ENCODE peak calls at places on chromosomes 13 and 19, in six cellular contexts. One of them, this sample, is unnamed.
A peak's percentile ranks its signal among the peaks of the same experiment; 100 is the strongest.

GRCh38 chr19:54451331-54451871 is 2.4 kb downstream of the LENG8 start:
- DNase-seq in HepG2: no peak
- DNase-seq in SK-N-SH: no peak
- DNase-seq in A549: no peak
- DNase-seq in IMR-90: no peak
- DNase-seq in K562: no peak
- DNase-seq in this sample: no peak

GRCh38 chr13:111505175-111505777 is 184.8 kb downstream of the TEX29 start:
- DNase-seq in HepG2: peak; percentile 12
- DNase-seq in A549: peak; percentile 27
- DNase-seq in IMR-90: no peak
- DNase-seq in K562: peak; percentile 41
- DNase-seq in SK-N-SH: peak; percentile 47
- DNase-seq in this sample: no peak

GRCh38 chr19:4821265-4821664 is 10.2 kb downstream of the TICAM1 start:
- DNase-seq in HepG2: no peak
- DNase-seq in A549: no peak
- DNase-seq in SK-N-SH: no peak
- DNase-seq in IMR-90: no peak
- DNase-seq in K562: no peak
- DNase-seq in this sample: no peak

GRCh38 chr13:30829145-30829544 is 76.9 kb upstream of the MEDAG start:
- DNase-seq in K562: no peak
- DNase-seq in A549: peak; percentile 37
- DNase-seq in HepG2: peak; percentile 50
- DNase-seq in SK-N-SH: no peak
- DNase-seq in IMR-90: peak; percentile 82
- DNase-seq in this sample: no peak

GRCh38 chr19:1126984-1127760 is 23.4 kb downstream of the GPX4 start:
- DNase-seq in HepG2: no peak
- DNase-seq in A549: no peak
- DNase-seq in SK-N-SH: no peak
- DNase-seq in IMR-90: no peak
- DNase-seq in K562: no peak
- DNase-seq in this sample: no peak

GRCh38 chr19:45645631-45646344 is 6.6 kb upstream of the EML2 start:
- DNase-seq in A549: peak; percentile 95
- DNase-seq in K562: peak; percentile 98
- DNase-seq in HepG2: peak; percentile 63
- DNase-seq in IMR-90: peak; percentile 80
- DNase-seq in SK-N-SH: peak; percentile 97
- DNase-seq in this sample: peak; percentile 65

GRCh38 chr13:95056266-95056665 is 245.0 kb downstream of the ABCC4 start:
- DNase-seq in A549: no peak
- DNase-seq in SK-N-SH: no peak
- DNase-seq in HepG2: no peak
- DNase-seq in K562: no peak
- DNase-seq in IMR-90: no peak
- DNase-seq in this sample: no peak

GRCh38 chr13:40505196-40505595 is 161.2 kb downstream of the FOXO1 start:
- DNase-seq in A549: no peak
- DNase-seq in HepG2: no peak
- DNase-seq in K562: no peak
- DNase-seq in IMR-90: no peak
- DNase-seq in SK-N-SH: no peak
- DNase-seq in this sample: no peak

GRCh38 chr13:47594833-47595232 is 406.2 kb downstream of the SUCLA2 start:
- DNase-seq in IMR-90: peak; percentile 1
- DNase-seq in K562: peak; percentile 4
- DNase-seq in SK-N-SH: no peak
- DNase-seq in A549: peak; percentile 18
- DNase-seq in HepG2: no peak
- DNase-seq in this sample: no peak

GRCh38 chr19:47797996-47798903 is 6.1 kb downstream of the TPRX1 start:
- DNase-seq in HepG2: no peak
- DNase-seq in A549: no peak
- DNase-seq in IMR-90: no peak
- DNase-seq in SK-N-SH: no peak
- DNase-seq in K562: no peak
- DNase-seq in this sample: no peak

GRCh38 chr19:18928018-18928805 is 8.7 kb downstream of the DDX49 start:
- DNase-seq in IMR-90: no peak
- DNase-seq in HepG2: no peak
- DNase-seq in A549: no peak
- DNase-seq in SK-N-SH: no peak
- DNase-seq in K562: no peak
- DNase-seq in this sample: no peak

GRCh38 chr19:17121736-17122293 is 46.2 kb downstream of the MYO9B start:
- DNase-seq in IMR-90: peak; percentile 53
- DNase-seq in K562: no peak
- DNase-seq in HepG2: no peak
- DNase-seq in SK-N-SH: no peak
- DNase-seq in A549: no peak
- DNase-seq in this sample: no peak

GRCh38 chr13:38577048-38577447 is 109.8 kb upstream of the FREM2 start:
- DNase-seq in K562: peak; percentile 1
- DNase-seq in IMR-90: no peak
- DNase-seq in HepG2: peak; percentile 1
- DNase-seq in A549: no peak
- DNase-seq in SK-N-SH: no peak
- DNase-seq in this sample: no peak
- TF ChIP-seq SMC3 in K562: no peak
- TF ChIP-seq SMC3 in IMR-90: no peak
- TF ChIP-seq SMC3 in HepG2: no peak
- TF ChIP-seq SMC3 in A549: no peak
- TF ChIP-seq SMC3 in SK-N-SH: no peak
- TF ChIP-seq SMC3 in this sample: no peak

GRCh38 chr13:112792511-112792910 is 102.7 kb downstream of the ATP11A start:
- DNase-seq in K562: no peak
- DNase-seq in SK-N-SH: no peak
- DNase-seq in IMR-90: no peak
- DNase-seq in HepG2: no peak
- DNase-seq in A549: no peak
- DNase-seq in this sample: no peak
- TF ChIP-seq SMC3 in K562: no peak
- TF ChIP-seq SMC3 in SK-N-SH: no peak
- TF ChIP-seq SMC3 in IMR-90: no peak
- TF ChIP-seq SMC3 in HepG2: no peak
- TF ChIP-seq SMC3 in A549: no peak
- TF ChIP-seq SMC3 in this sample: no peak

DNA sequence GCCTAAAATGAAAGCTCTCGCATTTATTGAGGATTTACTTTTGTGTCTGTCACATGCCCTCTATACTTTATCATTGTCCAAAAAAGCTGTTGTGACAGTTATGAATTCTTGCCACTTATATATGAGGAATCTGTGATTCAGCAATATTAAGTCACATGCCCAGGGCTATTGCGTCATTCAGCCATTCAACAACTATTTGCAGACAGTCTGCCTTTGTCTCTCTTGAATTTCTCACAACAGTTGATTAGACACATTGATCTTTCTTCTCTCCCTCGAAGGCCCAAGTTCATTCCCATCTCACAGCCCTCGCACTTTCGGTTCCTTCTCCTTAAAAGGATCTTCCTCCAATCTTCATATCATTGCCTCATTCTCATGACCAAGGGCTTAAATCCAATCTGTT is 342.6 kb downstream of the MZT1 start:
- DNase-seq in IMR-90: peak; percentile 1
- DNase-seq in A549: peak; percentile 9
- DNase-seq in HepG2: peak; percentile 44
- DNase-seq in SK-N-SH: no peak
- DNase-seq in K562: no peak
- DNase-seq in this sample: no peak
- TF ChIP-seq SMC3 in IMR-90: no peak
- TF ChIP-seq SMC3 in A549: no peak
- TF ChIP-seq SMC3 in HepG2: no peak
- TF ChIP-seq SMC3 in SK-N-SH: no peak
- TF ChIP-seq SMC3 in K562: no peak
- TF ChIP-seq SMC3 in this sample: no peak

GRCh38 chr19:50480281-50481111 is 3.8 kb upstream of the GARIN5A start:
- DNase-seq in IMR-90: no peak
- DNase-seq in A549: no peak
- DNase-seq in HepG2: no peak
- DNase-seq in SK-N-SH: no peak
- DNase-seq in K562: no peak
- DNase-seq in this sample: no peak

GRCh38 chr19:50477751-50478515 is 1.3 kb upstream of the GARIN5A start:
- DNase-seq in SK-N-SH: no peak
- DNase-seq in HepG2: no peak
- DNase-seq in IMR-90: no peak
- DNase-seq in A549: no peak
- DNase-seq in K562: no peak
- DNase-seq in this sample: no peak

GRCh38 chr19:50479761-50480251 is 3.2 kb upstream of the GARIN5A start:
- DNase-seq in A549: no peak
- DNase-seq in HepG2: no peak
- DNase-seq in SK-N-SH: no peak
- DNase-seq in IMR-90: no peak
- DNase-seq in K562: no peak
- DNase-seq in this sample: no peak

GRCh38 chr19:50476943-50477264 is 256 bp upstream of the GARIN5A start:
- DNase-seq in HepG2: no peak
- DNase-seq in K562: no peak
- DNase-seq in IMR-90: no peak
- DNase-seq in SK-N-SH: no peak
- DNase-seq in A549: no peak
- DNase-seq in this sample: no peak

DNA sequence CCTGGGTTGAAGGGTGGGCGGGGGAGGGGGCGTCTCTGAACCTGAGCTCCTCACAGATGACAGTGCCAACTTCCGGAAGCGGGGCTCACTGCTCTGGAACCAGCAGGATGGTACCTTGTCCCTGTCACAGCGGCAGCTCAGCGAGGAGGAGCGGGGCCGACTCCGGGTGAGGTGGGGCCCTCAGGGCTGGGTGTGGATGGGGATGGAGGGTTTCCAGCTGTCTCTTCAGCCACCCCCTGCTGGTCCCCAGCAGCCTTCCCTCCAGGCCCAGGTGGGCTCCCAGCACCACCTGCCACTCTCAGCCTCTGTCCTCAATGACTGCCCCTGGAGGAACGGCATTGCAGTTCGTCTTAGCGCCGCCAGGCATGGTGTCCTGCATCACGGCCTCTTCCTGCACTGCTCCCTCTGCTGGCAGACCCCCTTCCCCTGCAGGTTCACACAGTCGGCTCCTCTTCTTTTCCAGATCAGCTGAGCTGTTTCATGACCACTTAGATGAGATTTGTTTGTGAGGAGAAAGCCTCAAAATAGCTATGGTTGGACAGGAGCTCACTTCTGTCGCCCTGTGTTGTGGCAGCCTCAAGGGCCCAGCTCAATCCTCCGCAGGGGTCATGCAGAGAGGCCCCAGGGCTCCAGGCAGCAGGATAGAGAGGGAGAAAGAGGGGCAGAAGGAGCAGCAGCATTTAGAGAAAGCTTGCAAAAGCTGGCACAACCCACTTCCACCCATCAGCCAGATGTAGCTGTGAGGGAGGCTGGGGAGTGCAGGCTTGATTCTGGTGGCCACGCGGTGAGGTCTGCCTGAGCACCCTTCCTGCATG is 2.5 kb upstream of the GARIN5A start:
- DNase-seq in A549: peak; percentile 89
- DNase-seq in K562: peak; percentile 86
- DNase-seq in IMR-90: peak; percentile 44
- DNase-seq in SK-N-SH: no peak
- DNase-seq in HepG2: peak; percentile 81
- DNase-seq in this sample: no peak
- TF ChIP-seq SMC3 in A549: peak; percentile 68
- TF ChIP-seq SMC3 in K562: peak; percentile 92
- TF ChIP-seq SMC3 in IMR-90: peak; percentile 48
- TF ChIP-seq SMC3 in SK-N-SH: no peak
- TF ChIP-seq SMC3 in HepG2: peak; percentile 91
- TF ChIP-seq SMC3 in this sample: no peak

GRCh38 chr13:84405286-84405685 is 523.0 kb upstream of the SLITRK1 start:
- DNase-seq in K562: no peak
- DNase-seq in A549: no peak
- DNase-seq in IMR-90: peak; percentile 64
- DNase-seq in HepG2: no peak
- DNase-seq in SK-N-SH: no peak
- DNase-seq in this sample: no peak
- TF ChIP-seq SMC3 in K562: no peak
- TF ChIP-seq SMC3 in A549: no peak
- TF ChIP-seq SMC3 in IMR-90: no peak
- TF ChIP-seq SMC3 in HepG2: no peak
- TF ChIP-seq SMC3 in SK-N-SH: no peak
- TF ChIP-seq SMC3 in this sample: no peak

GRCh38 chr19:30896551-30896950 is 452.7 kb downstream of the TSHZ3 start:
- DNase-seq in IMR-90: no peak
- DNase-seq in A549: no peak
- DNase-seq in K562: no peak
- DNase-seq in SK-N-SH: no peak
- DNase-seq in HepG2: no peak
- DNase-seq in this sample: no peak

GRCh38 chr19:30897034-30897433 is 452.2 kb downstream of the TSHZ3 start:
- DNase-seq in SK-N-SH: no peak
- DNase-seq in HepG2: no peak
- DNase-seq in K562: no peak
- DNase-seq in A549: no peak
- DNase-seq in IMR-90: no peak
- DNase-seq in this sample: no peak

GRCh38 chr19:30895946-30896345 is 453.3 kb downstream of the TSHZ3 start:
- DNase-seq in IMR-90: no peak
- DNase-seq in HepG2: no peak
- DNase-seq in A549: no peak
- DNase-seq in SK-N-SH: no peak
- DNase-seq in K562: no peak
- DNase-seq in this sample: no peak

GRCh38 chr19:30897553-30897952 is 451.7 kb downstream of the TSHZ3 start:
- DNase-seq in A549: no peak
- DNase-seq in K562: no peak
- DNase-seq in IMR-90: no peak
- DNase-seq in HepG2: no peak
- DNase-seq in SK-N-SH: no peak
- DNase-seq in this sample: no peak

GRCh38 chr19:30898353-30899103 is 450.7 kb downstream of the TSHZ3 start:
- DNase-seq in HepG2: no peak
- DNase-seq in IMR-90: no peak
- DNase-seq in A549: no peak
- DNase-seq in SK-N-SH: no peak
- DNase-seq in K562: no peak
- DNase-seq in this sample: no peak
- TF ChIP-seq SMC3 in HepG2: no peak
- TF ChIP-seq SMC3 in IMR-90: no peak
- TF ChIP-seq SMC3 in A549: no peak
- TF ChIP-seq SMC3 in SK-N-SH: no peak
- TF ChIP-seq SMC3 in K562: no peak
- TF ChIP-seq SMC3 in this sample: no peak

This sample was measured in GM12878.